ENCODE peak calls at places on chromosomes 13 and 19, in four cellular contexts. One of them, this sample, is unnamed.

GRCh38 chr19:39128511-39129079 is 3.0 kb downstream of the PAK4 start:
- DNase-seq in HCT116: no peak
- DNase-seq in H1: no peak
- DNase-seq in K562: no peak
- DNase-seq in this sample: no peak

GRCh38 chr13:31204592-31204991 is 4.8 kb downstream of the B3GLCT start:
- DNase-seq in K562: peak; percentile 58
- DNase-seq in HCT116: peak; percentile 45
- DNase-seq in H1: no peak
- DNase-seq in this sample: no peak

GRCh38 chr19:14073925-14074838 is 1.6 kb downstream of the MISP3 start:
- DNase-seq in H1: no peak
- DNase-seq in K562: peak; percentile 42
- DNase-seq in HCT116: no peak
- DNase-seq in this sample: no peak

GRCh38 chr19:29269641-29270040 is 56.7 kb upstream of the UQCRFS1 start:
- DNase-seq in H1: no peak
- DNase-seq in HCT116: no peak
- DNase-seq in K562: no peak
- DNase-seq in this sample: no peak

GRCh38 chr13:41364043-41364442 is 53.0 kb downstream of the NAA16 start:
- DNase-seq in H1: no peak
- DNase-seq in HCT116: no peak
- DNase-seq in K562: no peak
- DNase-seq in this sample: no peak

GRCh38 chr19:18058208-18059009 is 28.3 kb downstream of the IL12RB1 start:
- DNase-seq in HCT116: peak; percentile 26
- DNase-seq in H1: peak; percentile 53
- DNase-seq in K562: peak; percentile 85
- DNase-seq in this sample: no peak

GRCh38 chr19:7421941-7422744 is 66.7 kb downstream of the PEX11G start:
- DNase-seq in H1: no peak
- DNase-seq in HCT116: peak; percentile 69
- DNase-seq in K562: no peak
- DNase-seq in this sample: no peak

GRCh38 chr19:14763497-14764145 is 14.7 kb downstream of the ADGRE2 start:
- DNase-seq in K562: no peak
- DNase-seq in H1: no peak
- DNase-seq in HCT116: no peak
- DNase-seq in this sample: no peak

GRCh38 chr19:40674291-40674690 is 16.2 kb downstream of the NUMBL start:
- DNase-seq in HCT116: no peak
- DNase-seq in H1: no peak
- DNase-seq in K562: no peak
- DNase-seq in this sample: no peak

GRCh38 chr13:108226184-108226583 is 8.0 kb downstream of the ABHD13 start:
- DNase-seq in HCT116: no peak
- DNase-seq in H1: no peak
- DNase-seq in K562: no peak
- DNase-seq in this sample: no peak
- TF ChIP-seq JUND in HCT116: no peak
- TF ChIP-seq JUND in H1: no peak
- TF ChIP-seq JUND in K562: no peak
- TF ChIP-seq JUND in this sample: no peak

GRCh38 chr13:38641164-38641948 is 45.5 kb upstream of the FREM2 start:
- DNase-seq in K562: peak; percentile 8
- DNase-seq in H1: no peak
- DNase-seq in HCT116: no peak
- DNase-seq in this sample: peak; percentile 24
- TF ChIP-seq JUND in K562: no peak
- TF ChIP-seq JUND in H1: no peak
- TF ChIP-seq JUND in HCT116: no peak
- TF ChIP-seq JUND in this sample: no peak

DNA sequence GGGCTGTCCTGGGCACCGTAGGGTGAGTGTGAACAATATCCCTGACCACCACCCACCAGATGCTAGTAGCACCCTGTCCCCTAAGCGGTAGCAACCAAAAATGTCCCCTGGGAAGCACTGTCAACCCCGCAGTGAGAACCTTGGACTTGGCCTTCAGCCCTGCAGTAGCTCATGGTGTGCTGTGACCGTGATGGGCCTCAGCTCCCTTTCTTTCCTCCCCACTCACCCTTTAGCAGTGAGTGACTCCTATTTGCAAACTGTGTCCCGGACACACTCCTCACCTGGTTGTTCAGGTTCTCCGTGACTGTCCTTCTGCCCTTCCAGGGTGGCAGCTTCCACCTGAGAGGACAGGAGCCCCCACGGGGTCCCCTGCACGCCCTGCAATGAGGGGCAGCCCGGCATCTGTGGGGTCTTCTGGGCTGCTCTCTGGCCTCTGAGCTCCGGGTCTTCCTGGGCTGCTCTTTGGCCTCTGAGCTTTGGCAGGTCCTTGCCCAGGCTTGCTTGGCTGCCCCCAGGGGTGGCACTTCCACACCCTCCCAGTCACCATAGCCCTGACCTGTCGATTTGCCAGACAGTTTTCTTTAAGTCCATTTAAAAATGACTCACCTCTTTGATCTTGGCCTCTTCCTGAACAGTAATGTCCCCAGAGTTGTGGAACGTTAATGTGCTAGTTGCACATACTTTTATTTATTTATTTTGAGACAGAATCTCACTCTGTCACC is 3.8 kb downstream of the KDM4B start:
- DNase-seq in H1: no peak
- DNase-seq in HCT116: peak; percentile 40
- DNase-seq in K562: no peak
- DNase-seq in this sample: no peak
- TF ChIP-seq JUND in H1: no peak
- TF ChIP-seq JUND in HCT116: no peak
- TF ChIP-seq JUND in K562: no peak
- TF ChIP-seq JUND in this sample: no peak

DNA sequence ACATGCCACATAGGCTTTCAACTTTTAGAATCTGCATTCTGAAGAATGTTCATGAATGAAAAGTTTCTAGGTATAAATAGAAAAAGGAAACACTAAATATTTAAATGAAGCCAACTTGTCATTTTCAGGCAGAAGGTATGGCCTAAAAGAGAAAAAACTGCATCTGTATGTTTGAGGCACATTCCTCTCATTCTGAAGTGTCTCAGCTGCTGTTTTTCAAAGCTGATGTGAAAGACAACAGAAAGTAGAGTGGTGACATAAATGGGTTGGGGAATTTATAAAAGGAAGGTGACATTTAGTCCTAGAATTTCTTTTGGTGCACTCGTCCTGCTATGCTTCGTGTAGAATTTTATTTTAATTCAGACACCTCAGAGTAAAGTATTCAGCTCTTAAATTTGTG is 539.6 kb upstream of the SLITRK5 start:
- DNase-seq in HCT116: no peak
- DNase-seq in K562: no peak
- DNase-seq in H1: no peak
- DNase-seq in this sample: no peak
- TF ChIP-seq JUND in HCT116: no peak
- TF ChIP-seq JUND in K562: no peak
- TF ChIP-seq JUND in H1: no peak
- TF ChIP-seq JUND in this sample: no peak

GRCh38 chr19:30587869-30588268 is 215.7 kb downstream of the ZNF536 start:
- DNase-seq in K562: no peak
- DNase-seq in H1: no peak
- DNase-seq in HCT116: no peak
- DNase-seq in this sample: no peak
- TF ChIP-seq JUND in K562: no peak
- TF ChIP-seq JUND in H1: no peak
- TF ChIP-seq JUND in HCT116: no peak
- TF ChIP-seq JUND in this sample: no peak

GRCh38 chr13:113412440-113412839 is 40.8 kb downstream of the ADPRHL1 start:
- DNase-seq in HCT116: no peak
- DNase-seq in K562: no peak
- DNase-seq in H1: no peak
- DNase-seq in this sample: no peak

GRCh38 chr13:113413178-113413897 is 40.0 kb downstream of the ADPRHL1 start:
- DNase-seq in HCT116: no peak
- DNase-seq in K562: no peak
- DNase-seq in H1: no peak
- DNase-seq in this sample: no peak

GRCh38 chr13:113410472-113411201 is 42.7 kb downstream of the ADPRHL1 start:
- DNase-seq in HCT116: peak; percentile 89
- DNase-seq in H1: no peak
- DNase-seq in K562: no peak
- DNase-seq in this sample: no peak

GRCh38 chr13:113413898-113414282 is 39.4 kb downstream of the ADPRHL1 start:
- DNase-seq in K562: no peak
- DNase-seq in H1: no peak
- DNase-seq in HCT116: no peak
- DNase-seq in this sample: no peak

GRCh38 chr13:113411216-113412023 is 41.9 kb downstream of the ADPRHL1 start:
- DNase-seq in HCT116: peak; percentile 84
- DNase-seq in K562: no peak
- DNase-seq in H1: no peak
- DNase-seq in this sample: peak; percentile 40
- TF ChIP-seq JUND in HCT116: no peak
- TF ChIP-seq JUND in K562: peak; percentile 16
- TF ChIP-seq JUND in H1: no peak
- TF ChIP-seq JUND in this sample: no peak

GRCh38 chr13:26601669-26602068 is 44.2 kb downstream of the WASF3 start:
- DNase-seq in H1: no peak
- DNase-seq in HCT116: no peak
- DNase-seq in K562: no peak
- DNase-seq in this sample: peak; percentile 57
- TF ChIP-seq JUND in H1: no peak
- TF ChIP-seq JUND in HCT116: no peak
- TF ChIP-seq JUND in K562: no peak
- TF ChIP-seq JUND in this sample: no peak

GRCh38 chr19:48397263-48397635 is 3.8 kb downstream of the GRIN2D start:
- DNase-seq in H1: no peak
- DNase-seq in HCT116: no peak
- DNase-seq in K562: no peak
- DNase-seq in this sample: no peak

GRCh38 chr19:48396871-48397176 is 3.4 kb downstream of the GRIN2D start:
- DNase-seq in K562: no peak
- DNase-seq in HCT116: no peak
- DNase-seq in H1: no peak
- DNase-seq in this sample: no peak

GRCh38 chr19:48395499-48395898 is 2.0 kb downstream of the GRIN2D start:
- DNase-seq in K562: no peak
- DNase-seq in HCT116: no peak
- DNase-seq in H1: no peak
- DNase-seq in this sample: no peak

GRCh38 chr19:48395170-48395455 is 1.6 kb downstream of the GRIN2D start:
- DNase-seq in HCT116: no peak
- DNase-seq in H1: no peak
- DNase-seq in K562: no peak
- DNase-seq in this sample: no peak

DNA sequence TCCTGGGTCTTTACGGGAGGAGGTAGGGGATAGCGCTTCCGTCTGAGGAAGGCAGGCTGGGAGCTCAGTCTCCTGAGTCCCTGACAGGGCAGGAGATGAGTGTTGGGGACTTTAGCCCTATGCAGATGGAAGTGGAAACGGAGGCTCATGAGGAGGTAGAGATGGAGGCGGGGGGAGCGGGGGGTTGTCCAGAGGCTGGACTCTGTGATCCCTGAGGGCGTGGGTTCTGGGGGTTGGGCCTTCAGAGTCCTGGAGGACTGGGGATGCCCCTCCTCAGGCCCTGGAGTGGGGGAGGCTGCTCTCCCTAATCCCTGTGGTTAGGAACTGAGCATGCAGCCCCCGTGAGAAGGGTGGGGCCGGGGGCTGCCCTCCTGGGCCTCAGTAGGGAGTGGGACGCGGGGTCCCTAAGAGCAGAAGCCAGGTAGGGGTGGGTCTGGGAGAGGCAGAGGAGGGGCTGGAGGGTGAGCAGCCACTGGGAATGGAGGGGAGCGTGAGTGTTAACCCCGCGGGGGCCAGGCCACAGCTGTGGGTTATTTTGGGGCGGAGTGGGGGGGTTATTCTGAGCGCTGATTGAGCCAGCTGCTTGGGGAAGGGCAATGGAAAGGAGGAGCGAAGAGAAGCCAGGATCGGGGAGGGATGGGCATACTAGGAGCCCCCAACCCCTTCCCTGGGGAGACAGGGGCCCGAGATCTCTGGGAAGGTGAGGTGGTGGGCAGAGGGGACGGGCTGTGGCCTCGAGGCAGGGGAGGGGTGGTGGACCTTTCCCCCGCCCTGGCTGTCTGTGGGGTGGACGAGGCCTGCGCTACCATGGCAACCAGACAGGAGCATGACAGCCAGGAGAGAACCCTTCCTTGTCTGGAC is 2.8 kb downstream of the GRIN2D start:
- DNase-seq in HCT116: no peak
- DNase-seq in K562: no peak
- DNase-seq in H1: no peak
- DNase-seq in this sample: no peak
- TF ChIP-seq JUND in HCT116: no peak
- TF ChIP-seq JUND in K562: no peak
- TF ChIP-seq JUND in H1: no peak
- TF ChIP-seq JUND in this sample: no peak

DNA sequence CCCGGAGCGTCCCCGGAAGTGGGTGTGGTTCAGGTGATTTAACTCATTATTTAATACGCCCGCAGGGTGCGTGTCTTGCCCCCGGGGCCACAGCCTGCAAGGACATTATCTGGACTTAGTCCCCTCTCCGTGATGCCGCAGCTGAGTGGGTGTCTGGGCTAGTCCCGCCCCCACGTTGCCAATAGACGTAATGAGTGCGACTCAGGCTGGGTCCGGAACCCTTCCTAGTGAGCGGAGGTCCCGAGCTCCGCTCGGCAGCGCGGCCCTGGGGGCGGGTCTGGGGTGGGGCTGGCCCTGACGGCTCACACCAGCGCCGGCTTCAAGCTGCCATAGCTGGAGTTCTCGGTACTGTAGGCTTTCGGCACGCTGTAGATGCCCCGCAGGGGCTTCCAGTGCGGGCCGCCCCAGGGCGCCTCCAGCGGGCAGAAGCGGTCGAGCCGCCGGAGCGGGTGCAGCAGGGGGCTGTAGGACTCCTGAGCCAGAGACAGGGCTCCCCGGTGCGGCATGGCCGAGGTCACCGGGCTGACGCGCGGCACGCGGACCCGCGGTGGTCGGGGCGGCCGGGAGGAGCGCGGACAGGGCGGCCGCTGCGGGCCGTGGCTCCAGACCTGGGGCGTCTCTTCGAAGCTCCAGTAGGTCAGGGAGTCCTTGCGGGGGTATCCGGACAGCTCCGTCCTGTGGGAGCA is 918 bp upstream of the LHB start:
- DNase-seq in H1: no peak
- DNase-seq in K562: peak; percentile 72
- DNase-seq in HCT116: peak; percentile 60
- DNase-seq in this sample: peak; percentile 45
- TF ChIP-seq JUND in H1: no peak
- TF ChIP-seq JUND in K562: no peak
- TF ChIP-seq JUND in HCT116: peak; percentile 37
- TF ChIP-seq JUND in this sample: no peak